ENCODE peak calls at places on chromosome 22, in eight cellular contexts. One of them, this sample, is unnamed.

GRCh38 chr22:38927033-38927789 is 30.2 kb upstream of the APOBEC3A start:
- DNase-seq in GM12878: peak; percentile 7
- DNase-seq in stomach: peak; percentile 85
- DNase-seq in ovary: peak; percentile 66
- DNase-seq in transverse colon: peak; percentile 88
- DNase-seq in sigmoid colon: peak; percentile 89
- DNase-seq in tibial nerve: peak; percentile 40
- DNase-seq in SK-N-SH: peak; percentile 79
- DNase-seq in this sample: peak; percentile 78

GRCh38 chr22:47145883-47146282 is 383.4 kb downstream of the TBC1D22A start:
- DNase-seq in GM12878: no peak
- DNase-seq in stomach: no peak
- DNase-seq in ovary: no peak
- DNase-seq in transverse colon: no peak
- DNase-seq in sigmoid colon: no peak
- DNase-seq in tibial nerve: no peak
- DNase-seq in SK-N-SH: peak; percentile 71
- DNase-seq in this sample: no peak

GRCh38 chr22:30640361-30640760 is 4.8 kb downstream of the SLC35E4 start:
- DNase-seq in GM12878: no peak
- DNase-seq in stomach: no peak
- DNase-seq in ovary: no peak
- DNase-seq in transverse colon: no peak
- DNase-seq in sigmoid colon: no peak
- DNase-seq in tibial nerve: no peak
- DNase-seq in SK-N-SH: no peak
- DNase-seq in this sample: no peak

GRCh38 chr22:30186535-30186934 is 60.0 kb downstream of the LIF start:
- DNase-seq in GM12878: no peak
- DNase-seq in stomach: no peak
- DNase-seq in ovary: no peak
- DNase-seq in transverse colon: no peak
- DNase-seq in sigmoid colon: no peak
- DNase-seq in tibial nerve: no peak
- DNase-seq in SK-N-SH: no peak
- DNase-seq in this sample: no peak

GRCh38 chr22:46145361-46145851 is 4.9 kb upstream of the PPARA start:
- DNase-seq in GM12878: no peak
- DNase-seq in stomach: no peak
- DNase-seq in ovary: no peak
- DNase-seq in transverse colon: no peak
- DNase-seq in sigmoid colon: peak; percentile 50
- DNase-seq in tibial nerve: no peak
- DNase-seq in SK-N-SH: no peak
- DNase-seq in this sample: no peak

GRCh38 chr22:50177537-50178470 is 7.3 kb downstream of the PANX2 start:
- DNase-seq in GM12878: no peak
- DNase-seq in stomach: no peak
- DNase-seq in ovary: no peak
- DNase-seq in transverse colon: no peak
- DNase-seq in sigmoid colon: peak; percentile 56
- DNase-seq in tibial nerve: no peak
- DNase-seq in SK-N-SH: no peak
- DNase-seq in this sample: no peak

GRCh38 chr22:47303161-47303890 is 540.9 kb downstream of the TBC1D22A start:
- DNase-seq in GM12878: no peak
- DNase-seq in stomach: no peak
- DNase-seq in ovary: no peak
- DNase-seq in transverse colon: no peak
- DNase-seq in sigmoid colon: no peak
- DNase-seq in tibial nerve: no peak
- DNase-seq in SK-N-SH: no peak
- DNase-seq in this sample: peak; percentile 60

GRCh38 chr22:48784701-48785503 is 1042.8 kb downstream of the BRD1 start:
- DNase-seq in GM12878: no peak
- DNase-seq in stomach: no peak
- DNase-seq in ovary: no peak
- DNase-seq in transverse colon: no peak
- DNase-seq in sigmoid colon: peak; percentile 51
- DNase-seq in tibial nerve: no peak
- DNase-seq in SK-N-SH: no peak
- DNase-seq in this sample: no peak

GRCh38 chr22:49906799-49907290 is 11.4 kb downstream of the ALG12 start:
- DNase-seq in GM12878: no peak
- DNase-seq in stomach: no peak
- DNase-seq in ovary: no peak
- DNase-seq in transverse colon: no peak
- DNase-seq in sigmoid colon: no peak
- DNase-seq in tibial nerve: no peak
- DNase-seq in SK-N-SH: no peak
- DNase-seq in this sample: no peak

GRCh38 chr22:39953101-39953500 is 7.1 kb upstream of the TMA7B start:
- DNase-seq in GM12878: no peak
- DNase-seq in stomach: no peak
- DNase-seq in ovary: no peak
- DNase-seq in transverse colon: no peak
- DNase-seq in sigmoid colon: no peak
- DNase-seq in tibial nerve: no peak
- DNase-seq in SK-N-SH: no peak
- DNase-seq in this sample: no peak

GRCh38 chr22:37753746-37754145 is 54.0 kb upstream of the GCAT start:
- DNase-seq in GM12878: no peak
- DNase-seq in stomach: no peak
- DNase-seq in ovary: no peak
- DNase-seq in transverse colon: no peak
- DNase-seq in sigmoid colon: no peak
- DNase-seq in tibial nerve: no peak
- DNase-seq in SK-N-SH: no peak
- DNase-seq in this sample: no peak

GRCh38 chr22:43399338-43399979 is 12.4 kb upstream of the MPPED1 start:
- DNase-seq in GM12878: no peak
- DNase-seq in stomach: no peak
- DNase-seq in ovary: no peak
- DNase-seq in transverse colon: no peak
- DNase-seq in sigmoid colon: no peak
- DNase-seq in tibial nerve: no peak
- DNase-seq in SK-N-SH: peak; percentile 34
- DNase-seq in this sample: no peak
- H3K27me3 ChIP-seq in GM12878: no peaks in the 10 kb centered on the region
- H3K27me3 ChIP-seq in stomach: peaks cover 36% of the 10 kb centered on the region
- H3K27me3 ChIP-seq in ovary: no peaks in the 10 kb centered on the region
- H3K27me3 ChIP-seq in transverse colon: peaks cover 3% of the 10 kb centered on the region
- H3K27me3 ChIP-seq in sigmoid colon: no peaks in the 10 kb centered on the region
- H3K27me3 ChIP-seq in tibial nerve: peaks cover 4% of the 10 kb centered on the region
- H3K27me3 ChIP-seq in SK-N-SH: no peaks in the 10 kb centered on the region
- H3K27me3 ChIP-seq in this sample: peaks cover 76% of the 10 kb centered on the region

GRCh38 chr22:21972293-21972779 is 10.3 kb downstream of the TOP3B start:
- DNase-seq in GM12878: no peak
- DNase-seq in stomach: no peak
- DNase-seq in ovary: no peak
- DNase-seq in transverse colon: peak; percentile 32
- DNase-seq in sigmoid colon: no peak
- DNase-seq in tibial nerve: no peak
- DNase-seq in SK-N-SH: peak; percentile 88
- DNase-seq in this sample: no peak

GRCh38 chr22:21971858-21972275 is 10.7 kb downstream of the TOP3B start:
- DNase-seq in GM12878: no peak
- DNase-seq in stomach: no peak
- DNase-seq in ovary: no peak
- DNase-seq in transverse colon: no peak
- DNase-seq in sigmoid colon: no peak
- DNase-seq in tibial nerve: no peak
- DNase-seq in SK-N-SH: no peak
- DNase-seq in this sample: no peak

GRCh38 chr22:21972806-21973205 is 9.8 kb downstream of the TOP3B start:
- DNase-seq in GM12878: no peak
- DNase-seq in stomach: no peak
- DNase-seq in ovary: no peak
- DNase-seq in transverse colon: no peak
- DNase-seq in sigmoid colon: no peak
- DNase-seq in tibial nerve: no peak
- DNase-seq in SK-N-SH: no peak
- DNase-seq in this sample: no peak

GRCh38 chr22:21970037-21970799 is 12.4 kb downstream of the TOP3B start:
- DNase-seq in GM12878: no peak
- DNase-seq in stomach: no peak
- DNase-seq in ovary: no peak
- DNase-seq in transverse colon: no peak
- DNase-seq in sigmoid colon: no peak
- DNase-seq in tibial nerve: no peak
- DNase-seq in SK-N-SH: no peak
- DNase-seq in this sample: no peak

DNA sequence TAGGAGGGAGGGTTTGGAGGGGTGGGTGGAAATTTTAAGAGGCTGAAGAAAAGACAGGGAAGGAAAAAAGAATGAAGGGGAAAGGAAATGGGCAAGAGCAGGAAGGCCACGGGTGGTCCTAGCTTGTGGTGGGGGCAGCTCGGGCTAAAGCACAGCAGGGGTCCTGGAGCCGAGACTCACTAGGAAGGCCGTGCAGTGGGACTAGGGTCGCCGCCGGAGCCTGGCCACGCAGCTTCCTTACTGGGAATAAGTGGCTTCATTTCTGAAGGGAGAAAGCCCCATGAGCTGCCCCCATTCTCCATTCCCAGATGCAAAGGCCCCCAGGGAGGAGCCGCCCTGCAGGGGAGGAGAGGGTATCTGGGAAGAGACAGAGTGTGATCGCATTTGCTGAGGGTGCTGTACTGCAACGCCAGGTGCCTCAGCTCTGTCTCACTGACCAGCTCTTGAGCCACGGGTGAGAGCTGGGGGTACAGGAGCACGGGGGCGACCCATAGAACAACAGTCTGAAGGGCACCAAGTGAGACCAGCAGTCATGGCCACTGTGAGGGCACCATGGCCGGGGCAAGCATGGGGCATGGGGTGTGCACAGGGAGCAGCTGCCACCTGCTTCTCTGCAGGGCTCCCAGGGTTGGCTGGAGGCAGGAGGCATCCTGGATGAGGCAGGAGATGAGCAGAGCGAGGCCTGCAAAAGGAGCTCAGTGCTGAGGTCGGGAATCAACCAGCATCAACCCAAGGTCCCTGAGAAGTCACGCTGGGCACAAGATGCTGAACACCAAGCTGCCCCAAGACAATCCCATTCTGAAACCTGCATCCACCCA is 11.6 kb downstream of the TOP3B start:
- DNase-seq in GM12878: no peak
- DNase-seq in stomach: no peak
- DNase-seq in ovary: no peak
- DNase-seq in transverse colon: no peak
- DNase-seq in sigmoid colon: no peak
- DNase-seq in tibial nerve: no peak
- DNase-seq in SK-N-SH: no peak
- DNase-seq in this sample: no peak
- TF ChIP-seq EP300 in GM12878: no peak
- TF ChIP-seq EP300 in stomach: no peak
- TF ChIP-seq EP300 in ovary: no peak
- TF ChIP-seq EP300 in transverse colon: no peak
- TF ChIP-seq EP300 in sigmoid colon: no peak
- TF ChIP-seq EP300 in tibial nerve: no peak
- TF ChIP-seq EP300 in SK-N-SH: no peak
- TF ChIP-seq EP300 in this sample: no peak

GRCh38 chr22:22433770-22434169 is 74.8 kb downstream of the ZNF280B start:
- DNase-seq in GM12878: no peak
- DNase-seq in stomach: no peak
- DNase-seq in ovary: no peak
- DNase-seq in transverse colon: peak; percentile 15
- DNase-seq in sigmoid colon: no peak
- DNase-seq in tibial nerve: no peak
- DNase-seq in SK-N-SH: no peak
- DNase-seq in this sample: no peak

GRCh38 chr22:22431271-22432220 is 77.0 kb downstream of the ZNF280B start:
- DNase-seq in GM12878: no peak
- DNase-seq in stomach: peak; percentile 60
- DNase-seq in ovary: peak; percentile 56
- DNase-seq in transverse colon: peak; percentile 72
- DNase-seq in sigmoid colon: peak; percentile 72
- DNase-seq in tibial nerve: peak; percentile 70
- DNase-seq in SK-N-SH: peak; percentile 79
- DNase-seq in this sample: no peak

GRCh38 chr22:22432479-22432878 is 76.1 kb downstream of the ZNF280B start:
- DNase-seq in GM12878: no peak
- DNase-seq in stomach: no peak
- DNase-seq in ovary: no peak
- DNase-seq in transverse colon: no peak
- DNase-seq in sigmoid colon: no peak
- DNase-seq in tibial nerve: no peak
- DNase-seq in SK-N-SH: no peak
- DNase-seq in this sample: no peak

GRCh38 chr22:22429374-22430108 is 79.0 kb downstream of the ZNF280B start:
- DNase-seq in GM12878: no peak
- DNase-seq in stomach: no peak
- DNase-seq in ovary: no peak
- DNase-seq in transverse colon: no peak
- DNase-seq in sigmoid colon: no peak
- DNase-seq in tibial nerve: no peak
- DNase-seq in SK-N-SH: no peak
- DNase-seq in this sample: no peak

GRCh38 chr22:22432937-22433336 is 75.6 kb downstream of the ZNF280B start:
- DNase-seq in GM12878: no peak
- DNase-seq in stomach: no peak
- DNase-seq in ovary: no peak
- DNase-seq in transverse colon: no peak
- DNase-seq in sigmoid colon: no peak
- DNase-seq in tibial nerve: no peak
- DNase-seq in SK-N-SH: no peak
- DNase-seq in this sample: no peak
- H3K27me3 ChIP-seq in GM12878: no peaks in the 10 kb centered on the region
- H3K27me3 ChIP-seq in stomach: peaks cover 45% of the 10 kb centered on the region
- H3K27me3 ChIP-seq in ovary: no peaks in the 10 kb centered on the region
- H3K27me3 ChIP-seq in transverse colon: peaks cover 10% of the 10 kb centered on the region
- H3K27me3 ChIP-seq in sigmoid colon: no peaks in the 10 kb centered on the region
- H3K27me3 ChIP-seq in tibial nerve: peaks cover 6% of the 10 kb centered on the region
- H3K27me3 ChIP-seq in SK-N-SH: no peaks in the 10 kb centered on the region
- H3K27me3 ChIP-seq in this sample: peaks cover 35% of the 10 kb centered on the region

GRCh38 chr22:27617214-27617881 is 184.2 kb downstream of the MN1 start:
- DNase-seq in GM12878: no peak
- DNase-seq in stomach: no peak
- DNase-seq in ovary: no peak
- DNase-seq in transverse colon: no peak
- DNase-seq in sigmoid colon: no peak
- DNase-seq in tibial nerve: no peak
- DNase-seq in SK-N-SH: no peak
- DNase-seq in this sample: no peak
- TF ChIP-seq EP300 in GM12878: no peak
- TF ChIP-seq EP300 in stomach: no peak
- TF ChIP-seq EP300 in ovary: no peak
- TF ChIP-seq EP300 in transverse colon: no peak
- TF ChIP-seq EP300 in sigmoid colon: no peak
- TF ChIP-seq EP300 in tibial nerve: no peak
- TF ChIP-seq EP300 in SK-N-SH: no peak
- TF ChIP-seq EP300 in this sample: no peak